ENCODE peak calls at places on chromosomes 2 and 18, in ten cellular contexts. V is A549, S is stomach, W is tibial nerve, C is K562, T is transverse colon, P is sigmoid colon, I is GM12878, J is suprapubic skin, F is HepG2. Z is an unnamed sample.
A peak's percentile ranks its signal among the peaks of the same experiment; 100 is the strongest.

GRCh38 chr2:19732255-19732654 is 169.5 kb downstream of the TTC32 start:
- DNase-seq in V (no peak), C (no peak), P (no peak), J (no peak), S (no peak), I (no peak), W (no peak), T (no peak), F (no peak), Z (no peak)

GRCh38 chr18:79509536-79509930 is 113.8 kb downstream of the NFATC1 start:
- DNase-seq in V (no peak), F (no peak), C (no peak), T (peak; percentile 4), W (peak; percentile 3), J (peak; percentile 41), I (no peak), S (no peak), P (peak; percentile 52), Z (no peak)

GRCh38 chr2:224031358-224031970 is 7.6 kb downstream of the SERPINE2 start:
- DNase-seq in C (peak; percentile 26), S (no peak), V (no peak), I (no peak), W (no peak), J (no peak), F (no peak), T (no peak), P (no peak), Z (no peak)

GRCh38 chr18:72652990-72653593 is 109.0 kb upstream of the CBLN2 start:
- DNase-seq in V (peak; percentile 4), W (no peak), T (peak; percentile 30), F (peak; percentile 48), C (peak; percentile 29), J (no peak), P (no peak), I (no peak), S (no peak), Z (peak; percentile 55)

GRCh38 chr2:176163655-176164021 is 6.5 kb downstream of the HOXD3 start:
- DNase-seq in V (no peak), S (no peak), F (no peak), W (no peak), C (no peak), P (no peak), I (no peak), J (no peak), T (no peak), Z (no peak)

GRCh38 chr2:69735696-69736095 is 6.2 kb upstream of the ANXA4 start:
- DNase-seq in T (no peak), F (no peak), W (no peak), S (no peak), J (no peak), C (no peak), V (no peak), P (no peak), I (no peak), Z (no peak)

GRCh38 chr18:69216390-69216789 is 184.3 kb upstream of the DOK6 start:
- DNase-seq in C (no peak), S (no peak), I (no peak), F (no peak), W (no peak), J (no peak), P (no peak), T (no peak), V (no peak), Z (no peak)

GRCh38 chr2:130728549-130729310 is at the start of gene GPR148:
- DNase-seq in P (no peak), S (no peak), W (no peak), F (no peak), C (no peak), T (no peak), J (no peak), V (no peak), I (no peak), Z (no peak)

GRCh38 chr2:12270876-12271588 is 445.7 kb upstream of the TRIB2 start:
- DNase-seq in V (no peak), I (no peak), C (no peak), T (no peak), J (no peak), S (no peak), W (no peak), F (no peak), P (no peak), Z (no peak)

GRCh38 chr2:143607446-143608110 is 478.4 kb downstream of the ARHGAP15 start:
- DNase-seq in C (no peak), J (no peak), T (no peak), V (no peak), S (no peak), W (no peak), P (no peak), F (no peak), I (no peak), Z (no peak)

GRCh38 chr2:98504386-98505109 is 59.9 kb downstream of the INPP4A start:
- DNase-seq in T (no peak), J (no peak), F (no peak), S (no peak), P (peak; percentile 55), W (no peak), I (no peak), C (no peak), V (no peak), Z (no peak)

GRCh38 chr2:165893556-165893955 is 60.0 kb downstream of the TTC21B start:
- DNase-seq in J (no peak), T (no peak), F (no peak), W (no peak), P (no peak), V (no peak), S (no peak), C (no peak), I (no peak), Z (no peak)

GRCh38 chr2:22002066-22002465 is 878.3 kb downstream of the TDRD15 start:
- DNase-seq in I (no peak), V (no peak), J (no peak), C (no peak), T (no peak), P (no peak), F (no peak), S (no peak), W (no peak), Z (no peak)

GRCh38 chr2:229947544-229947943 is 25.2 kb downstream of the FBXO36 start:
- DNase-seq in I (no peak), W (no peak), S (no peak), F (no peak), T (no peak), V (no peak), J (no peak), C (no peak), P (no peak), Z (no peak)

DNA sequence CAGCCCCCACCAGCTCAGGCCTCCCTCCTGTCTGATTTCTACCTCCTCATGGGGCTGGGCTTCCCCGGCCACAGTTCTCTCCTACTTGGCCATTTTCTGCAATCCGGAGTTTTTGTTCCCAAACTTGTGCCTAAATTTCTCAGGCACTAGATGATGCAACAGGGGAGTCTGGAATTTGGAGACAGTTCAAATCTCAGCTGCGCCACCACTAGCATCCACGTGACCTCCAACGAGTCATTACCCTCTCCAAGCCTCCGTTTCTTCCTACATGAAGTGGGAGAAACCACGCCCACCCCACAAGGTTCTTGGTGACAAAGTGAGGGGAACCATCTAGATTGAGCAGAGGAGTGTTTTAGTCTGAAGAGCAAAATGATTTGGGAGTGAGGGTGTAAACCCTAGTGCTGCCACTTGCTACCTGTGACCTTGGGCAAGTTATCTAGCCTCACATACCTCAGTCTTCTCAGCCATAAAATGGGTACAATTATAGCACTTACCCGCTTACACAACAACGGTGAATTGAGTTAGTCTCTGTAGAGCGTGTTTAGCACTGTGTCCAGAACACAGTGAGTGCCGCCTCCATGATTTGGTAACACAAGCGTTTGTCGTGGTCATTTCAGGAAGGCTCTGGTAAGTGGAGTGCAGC is 61.4 kb upstream of the ASAP2 start:
- DNase-seq in I (no peak), P (no peak), S (no peak), T (no peak), F (no peak), V (no peak), J (no peak), W (no peak), C (no peak), Z (no peak)
- TF ChIP-seq EP300 in I (no peak), P (no peak), S (no peak), T (no peak), F (no peak), V (no peak), J (no peak), W (no peak), C (no peak), Z (no peak)

DNA sequence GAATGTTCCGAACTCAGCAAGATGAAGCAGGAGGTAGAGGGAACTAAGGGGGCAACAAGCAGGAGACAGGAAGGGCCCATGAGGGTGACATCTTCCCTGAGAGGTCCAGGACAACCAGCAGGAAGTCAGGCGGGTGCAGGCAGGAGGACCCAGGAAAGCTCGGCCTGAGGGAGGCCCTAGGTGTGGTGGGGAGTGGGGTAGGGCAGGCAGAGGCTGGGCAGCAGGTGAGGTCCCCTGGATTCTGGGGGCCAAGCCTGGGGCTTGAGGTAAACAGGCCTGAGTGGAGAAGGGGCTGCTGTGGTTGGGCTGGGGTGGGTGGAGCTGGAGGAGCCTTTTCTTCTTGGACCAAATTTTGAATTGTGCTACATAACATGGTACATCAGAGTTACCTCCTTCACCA is 4.1 kb upstream of the ALPG start:
- DNase-seq in V (no peak), C (no peak), P (no peak), T (no peak), J (no peak), S (no peak), I (no peak), W (no peak), F (no peak), Z (no peak)
- TF ChIP-seq POLR2A in V (no peak), C (no peak), P (no peak), T (no peak), J (no peak), S (no peak), I (no peak), W (no peak), F (no peak), Z (no peak)

DNA sequence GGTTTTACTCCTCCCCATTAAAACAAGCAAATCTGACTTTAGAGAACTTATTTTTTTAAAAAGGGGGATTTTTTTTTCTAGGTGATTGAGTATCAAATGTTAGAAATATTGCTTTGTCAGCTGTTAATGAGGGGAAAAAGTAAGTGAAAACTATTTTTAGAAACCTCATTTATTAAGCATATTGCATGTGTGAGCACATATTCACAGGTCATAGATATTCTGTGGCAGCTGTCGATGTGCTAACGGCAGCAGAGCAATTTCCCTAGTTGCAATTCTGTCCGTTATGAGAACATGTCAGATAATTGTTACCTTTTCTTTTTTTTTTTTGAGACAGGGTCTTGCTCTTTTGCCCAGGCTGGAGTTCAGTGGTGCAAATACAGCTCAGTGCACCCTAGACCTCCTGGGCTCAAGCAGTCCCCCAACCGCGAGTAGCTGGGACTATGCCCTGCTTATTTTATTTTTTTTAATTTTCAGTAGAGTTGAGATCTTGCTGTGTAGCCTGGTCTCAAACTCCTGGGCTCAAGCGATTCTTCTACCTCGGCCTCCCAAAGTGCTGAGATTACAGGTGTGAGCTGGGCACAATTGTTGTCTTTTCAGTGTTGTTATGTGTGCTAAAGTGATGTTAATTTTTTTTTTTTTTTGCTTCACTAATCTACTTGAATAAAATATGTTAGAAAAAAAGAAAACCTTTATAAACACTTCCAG is 69.8 kb downstream of the MTA3 start:
- DNase-seq in W (no peak), I (no peak), T (no peak), F (no peak), S (no peak), J (no peak), C (no peak), P (no peak), V (no peak), Z (no peak)
- H3K27ac ChIP-seq in W (no peak overlapping the region), I (peak overlapping the region; percentile 54), T (no peak overlapping the region), F (peak overlapping the region; percentile 60), S (no peak overlapping the region), J (no peak overlapping the region), C (no peak overlapping the region), P (no peak overlapping the region), V (no peak overlapping the region), Z (no peak overlapping the region)

GRCh38 chr2:128594273-128594910 is 275.7 kb upstream of the HS6ST1 start:
- DNase-seq in I (no peak), J (no peak), T (no peak), W (no peak), F (no peak), S (peak; percentile 16), V (no peak), P (peak; percentile 24), C (no peak), Z (peak; percentile 13)
- TF ChIP-seq EP300 in I (no peak), J (no peak), T (no peak), W (no peak), F (no peak), S (no peak), V (no peak), P (no peak), C (no peak), Z (no peak)